ENCODE peak calls at places on chromosome 16, in eight cellular contexts. U, D, N, W, I, L, C and H are unnamed samples.

GRCh38 chr16:20322696-20323095 is 4.6 kb downstream of the GP2 start:
- DNase-seq in U (no peak), D (no peak), N (no peak), W (no peak), I (no peak), L (no peak), C (no peak), H (no peak)

GRCh38 chr16:29000019-29000418 is 15.2 kb downstream of the LAT start:
- DNase-seq in U (no peak), D (no peak), N (no peak), W (no peak), I (no peak), L (no peak), C (no peak), H (no peak)

GRCh38 chr16:87278191-87279093 is 38.8 kb downstream of the C16orf95 start:
- DNase-seq in U (peak; percentile 89), D (peak; percentile 80), N (peak; percentile 87), W (peak; percentile 64), I (peak; percentile 51), L (peak; percentile 75), C (peak; percentile 90), H (no peak)

GRCh38 chr16:89936981-89937380 is 11.6 kb upstream of the DEF8 start:
- DNase-seq in U (no peak), D (no peak), N (no peak), W (no peak), I (no peak), L (no peak), C (no peak), H (no peak)

GRCh38 chr16:28898266-28898665 is 20.0 kb downstream of the ATP2A1 start:
- DNase-seq in U (no peak), D (no peak), N (no peak), W (no peak), I (no peak), L (no peak), C (no peak), H (no peak)

GRCh38 chr16:10883004-10883403 is 6.0 kb downstream of the CIITA start:
- DNase-seq in U (no peak), D (no peak), N (no peak), W (peak; percentile 62), I (no peak), L (peak; percentile 57), C (no peak), H (no peak)

GRCh38 chr16:10616744-10617640 is 36.6 kb upstream of the EMP2 start:
- DNase-seq in U (peak; percentile 36), D (peak; percentile 31), N (peak; percentile 28), W (peak; percentile 87), I (peak; percentile 74), L (peak; percentile 83), C (peak; percentile 31), H (no peak)

GRCh38 chr16:20023190-20023589 is 50.5 kb downstream of the GPR139 start:
- DNase-seq in U (peak; percentile 50), D (peak; percentile 17), N (peak; percentile 30), W (no peak), I (peak; percentile 5), L (no peak), C (no peak), H (no peak)

GRCh38 chr16:83680980-83681379 is 126.8 kb upstream of the HSBP1 start:
- DNase-seq in U (no peak), D (no peak), N (no peak), W (no peak), I (no peak), L (no peak), C (no peak), H (no peak)

GRCh38 chr16:6157806-6158205 is 1060.2 kb upstream of the EEF2KMT start:
- DNase-seq in U (no peak), D (no peak), N (no peak), W (no peak), I (no peak), L (no peak), C (no peak), H (no peak)

GRCh38 chr16:4910828-4911227 is 26.1 kb downstream of the PPL start:
- DNase-seq in U (no peak), D (no peak), N (no peak), W (no peak), I (no peak), L (no peak), C (no peak), H (no peak)

GRCh38 chr16:87707097-87707496 is 58.7 kb downstream of the KLHDC4 start:
- DNase-seq in U (peak; percentile 52), D (no peak), N (no peak), W (no peak), I (no peak), L (no peak), C (peak; percentile 56), H (no peak)

GRCh38 chr16:89366561-89367537 is 123.5 kb downstream of the ANKRD11 start:
- DNase-seq in U (no peak), D (no peak), N (no peak), W (no peak), I (peak; percentile 87), L (no peak), C (no peak), H (no peak)

GRCh38 chr16:51951668-51952298 is 595.2 kb downstream of the TOX3 start:
- DNase-seq in U (peak; percentile 41), D (no peak), N (no peak), W (no peak), I (no peak), L (no peak), C (peak; percentile 46), H (no peak)

GRCh38 chr16:4968879-4969278 is 10.7 kb downstream of the SEC14L5 start:
- DNase-seq in U (peak; percentile 70), D (no peak), N (no peak), W (no peak), I (no peak), L (peak; percentile 8), C (no peak), H (no peak)

GRCh38 chr16:81813648-81814047 is 34.6 kb downstream of the PLCG2 start:
- DNase-seq in U (no peak), D (no peak), N (no peak), W (no peak), I (no peak), L (no peak), C (no peak), H (no peak)

GRCh38 chr16:13307255-13307654 is 405.9 kb downstream of the SHISA9 start:
- DNase-seq in U (no peak), D (no peak), N (no peak), W (no peak), I (peak; percentile 95), L (no peak), C (no peak), H (no peak)

DNA sequence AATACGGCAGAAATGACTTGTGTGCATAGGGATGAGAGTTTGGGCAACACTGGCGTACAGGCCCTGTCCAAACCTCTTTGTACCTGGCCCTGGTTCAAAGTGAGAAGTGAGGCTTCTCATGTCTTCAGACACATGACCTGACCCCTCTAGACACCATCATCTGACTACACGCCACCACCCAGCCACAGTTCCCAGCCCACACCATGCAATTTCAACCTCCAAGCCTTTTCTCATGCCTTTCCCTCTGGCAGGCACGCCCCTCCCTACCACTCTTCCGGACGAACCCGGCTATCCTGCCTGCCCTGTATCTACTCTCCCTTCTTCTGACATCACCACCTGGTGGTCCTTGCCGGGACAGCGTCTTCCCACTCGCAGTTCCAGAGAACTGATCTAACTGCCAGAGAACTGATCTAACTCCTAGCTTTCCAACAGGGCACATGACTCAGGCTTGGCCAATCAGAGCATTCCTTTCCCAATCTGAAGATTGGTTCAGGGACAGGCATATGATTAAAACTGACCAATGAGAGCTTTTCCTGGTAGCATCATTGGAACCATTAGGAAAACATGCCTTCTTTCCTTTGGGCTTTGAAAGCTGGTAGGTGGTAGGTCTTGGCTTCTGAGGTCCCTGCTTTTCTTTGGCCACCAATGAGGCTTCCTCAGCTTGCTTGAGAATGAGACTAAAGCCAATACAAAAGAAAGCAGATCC is 27.0 kb upstream of the IL21R start:
- DNase-seq in U (peak; percentile 85), D (peak; percentile 68), N (peak; percentile 83), W (peak; percentile 59), I (peak; percentile 81), L (peak; percentile 68), C (peak; percentile 93), H (no peak)
- TF ChIP-seq CTCF in U (peak; percentile 69), D (peak; percentile 68), N (peak; percentile 61), W (no peak), I (peak; percentile 46), L (peak; percentile 61), C (peak; percentile 32), H (peak; percentile 75)

DNA sequence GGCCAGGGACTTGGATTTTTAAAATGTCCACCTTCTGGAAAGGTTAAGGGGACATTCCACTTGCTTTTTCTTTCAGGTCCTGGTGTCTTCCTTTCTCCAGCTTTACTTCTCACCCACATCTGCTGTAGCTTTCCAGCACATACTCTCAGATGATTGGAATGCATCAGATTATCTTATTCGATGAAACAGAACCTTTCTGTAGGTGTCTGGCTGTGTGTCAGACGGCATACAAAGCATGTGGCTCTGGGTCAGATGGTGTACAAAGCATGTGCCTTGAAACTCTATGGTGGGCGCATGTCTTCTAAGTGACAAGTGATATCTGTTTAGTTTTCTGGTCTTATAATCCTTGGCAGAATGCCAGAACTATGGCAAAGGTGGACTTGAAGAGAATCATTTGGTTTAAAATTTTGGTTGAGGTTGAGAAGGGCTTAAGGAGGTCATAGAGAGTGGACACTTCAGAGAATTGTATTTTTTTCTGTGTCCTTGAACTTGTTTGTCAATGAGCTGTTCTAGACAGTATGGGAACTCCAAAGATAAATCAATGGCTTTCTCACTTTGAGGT is 125.3 kb downstream of the FTO start:
- DNase-seq in U (no peak), D (no peak), N (peak; percentile 18), W (no peak), I (peak; percentile 22), L (no peak), C (no peak), H (no peak)
- TF ChIP-seq CTCF in U (no peak), D (no peak), N (no peak), W (no peak), I (no peak), L (no peak), C (no peak), H (no peak)

GRCh38 chr16:48201515-48202201 is 42.4 kb upstream of the LONP2 start:
- DNase-seq in U (no peak), D (no peak), N (no peak), W (no peak), I (no peak), L (no peak), C (no peak), H (no peak)
- TF ChIP-seq CTCF in U (no peak), D (no peak), N (no peak), W (no peak), I (no peak), L (no peak), C (no peak), H (no peak)

GRCh38 chr16:14377326-14377725 is 252.7 kb downstream of the PARN start:
- DNase-seq in U (no peak), D (no peak), N (no peak), W (no peak), I (no peak), L (no peak), C (no peak), H (no peak)

GRCh38 chr16:14375132-14375491 is 254.9 kb downstream of the PARN start:
- DNase-seq in U (no peak), D (no peak), N (peak; percentile 6), W (no peak), I (no peak), L (no peak), C (no peak), H (no peak)

GRCh38 chr16:14378131-14378551 is 251.9 kb downstream of the PARN start:
- DNase-seq in U (no peak), D (no peak), N (peak; percentile 38), W (no peak), I (peak; percentile 80), L (no peak), C (no peak), H (no peak)

GRCh38 chr16:14374451-14375131 is 255.5 kb downstream of the PARN start:
- DNase-seq in U (no peak), D (no peak), N (no peak), W (no peak), I (no peak), L (no peak), C (no peak), H (no peak)

GRCh38 chr16:14378684-14379467 is 251.2 kb downstream of the PARN start:
- DNase-seq in U (no peak), D (no peak), N (no peak), W (no peak), I (peak; percentile 93), L (no peak), C (no peak), H (no peak)
- TF ChIP-seq CTCF in U (no peak), D (no peak), N (no peak), W (no peak), I (no peak), L (no peak), C (no peak), H (no peak)